ENCODE peak calls at places on chromosome 20, in six cellular contexts. L is fibroblast of the aortic adventitia, V is heart left ventricle, Z is psoas muscle, R is AG10803, H is HFF-Myc. Q is an unnamed sample.
A peak's percentile ranks its signal among the peaks of the same experiment; 100 is the strongest.

GRCh38 chr20:5065489-5066383 is 54.0 kb downstream of the PCNA start:
- DNase-seq in L (peak; percentile 98), V (no peak), Z (peak; percentile 75), R (peak; percentile 96), H (peak; percentile 74), Q (peak; percentile 98)

GRCh38 chr20:25586877-25587276 is 1.5 kb upstream of the NINL start:
- DNase-seq in L (no peak), V (no peak), Z (no peak), R (peak; percentile 16), H (no peak), Q (no peak)

GRCh38 chr20:37704955-37705354 is 11.1 kb downstream of the CTNNBL1 start:
- DNase-seq in L (no peak), V (no peak), Z (no peak), R (no peak), H (no peak), Q (no peak)

GRCh38 chr20:40741507-40742106 is 52.6 kb upstream of the MAFB start:
- DNase-seq in L (peak; percentile 44), V (peak; percentile 26), Z (peak; percentile 27), R (peak; percentile 45), H (no peak), Q (peak; percentile 23)

GRCh38 chr20:325043-325888 is at the start of gene SOX12:
- DNase-seq in L (peak; percentile 85), V (peak; percentile 97), Z (peak; percentile 97), R (peak; percentile 89), H (no peak), Q (peak; percentile 92)

GRCh38 chr20:49905415-49906091 is 9.8 kb downstream of the SPATA2 start:
- DNase-seq in L (no peak), V (no peak), Z (no peak), R (no peak), H (no peak), Q (no peak)

GRCh38 chr20:4750381-4750780 is 28.7 kb downstream of the PRND start:
- DNase-seq in L (no peak), V (no peak), Z (no peak), R (no peak), H (no peak), Q (no peak)

GRCh38 chr20:42483694-42484303 is 705.9 kb downstream of the PTPRT start:
- DNase-seq in L (no peak), V (no peak), Z (no peak), R (no peak), H (no peak), Q (no peak)

GRCh38 chr20:300345-300744 is 3.0 kb downstream of the ZCCHC3 start:
- DNase-seq in L (no peak), V (no peak), Z (no peak), R (no peak), H (no peak), Q (no peak)

GRCh38 chr20:32570401-32571190 is 14.5 kb downstream of the NOL4L start:
- DNase-seq in L (no peak), V (no peak), Z (no peak), R (no peak), H (no peak), Q (no peak)
- TF ChIP-seq CTCF in L (no peak), V (no peak), Z (no peak), R (no peak), H (no peak), Q (no peak)

DNA sequence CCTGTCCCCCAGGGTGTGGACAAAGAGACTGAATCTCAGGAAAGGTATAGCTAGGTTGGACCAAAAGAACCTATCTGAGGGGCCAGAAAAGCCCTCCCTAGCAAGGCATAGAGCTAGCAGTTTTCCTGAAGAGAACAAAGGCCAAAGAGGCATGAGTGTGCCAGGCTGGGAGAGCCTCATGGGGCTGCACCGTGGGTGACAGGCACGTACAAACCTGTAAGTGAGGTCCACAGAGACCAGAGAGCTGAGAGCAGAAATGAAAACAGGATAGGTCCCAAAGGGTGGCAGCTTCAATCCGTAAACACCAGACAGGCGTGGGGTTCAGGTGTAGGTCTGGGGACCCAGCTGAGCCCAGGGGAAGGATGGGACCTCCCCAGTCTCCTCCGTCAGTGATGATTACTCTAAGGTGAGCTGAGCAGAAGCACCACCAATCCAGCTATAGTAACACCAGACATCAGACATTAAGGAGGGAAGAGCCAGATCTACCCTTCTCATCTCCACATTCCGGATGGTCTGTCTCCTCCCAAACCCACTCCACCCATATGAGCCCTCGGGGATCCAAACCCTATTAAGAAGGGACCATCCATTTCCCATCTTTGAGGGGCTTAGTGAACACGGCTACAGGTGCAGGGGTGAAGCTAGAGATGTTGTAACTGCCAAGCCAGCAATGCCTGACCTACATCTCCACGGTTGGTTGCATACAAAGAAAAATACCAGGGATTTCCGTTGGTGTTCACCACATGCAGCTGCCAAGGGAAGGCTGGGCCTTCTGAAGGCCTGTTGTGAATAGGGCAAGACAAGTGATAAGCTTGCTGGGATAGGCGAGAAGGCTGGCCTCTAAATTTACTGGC is 38.3 kb downstream of the BCL2L1 start:
- DNase-seq in L (no peak), V (no peak), Z (no peak), R (no peak), H (no peak), Q (no peak)
- TF ChIP-seq CTCF in L (no peak), V (no peak), Z (no peak), R (no peak), H (no peak), Q (no peak)

GRCh38 chr20:9427430-9427829 is 87.0 kb upstream of the LAMP5 start:
- DNase-seq in L (no peak), V (no peak), Z (no peak), R (no peak), H (no peak), Q (no peak)

GRCh38 chr20:9422335-9422734 is 92.1 kb upstream of the LAMP5 start:
- DNase-seq in L (no peak), V (no peak), Z (no peak), R (no peak), H (no peak), Q (no peak)

GRCh38 chr20:9427977-9428607 is 86.3 kb upstream of the LAMP5 start:
- DNase-seq in L (peak; percentile 11), V (no peak), Z (no peak), R (peak; percentile 40), H (no peak), Q (no peak)
- TF ChIP-seq CTCF in L (no peak), V (no peak), Z (no peak), R (no peak), H (no peak), Q (no peak)

DNA sequence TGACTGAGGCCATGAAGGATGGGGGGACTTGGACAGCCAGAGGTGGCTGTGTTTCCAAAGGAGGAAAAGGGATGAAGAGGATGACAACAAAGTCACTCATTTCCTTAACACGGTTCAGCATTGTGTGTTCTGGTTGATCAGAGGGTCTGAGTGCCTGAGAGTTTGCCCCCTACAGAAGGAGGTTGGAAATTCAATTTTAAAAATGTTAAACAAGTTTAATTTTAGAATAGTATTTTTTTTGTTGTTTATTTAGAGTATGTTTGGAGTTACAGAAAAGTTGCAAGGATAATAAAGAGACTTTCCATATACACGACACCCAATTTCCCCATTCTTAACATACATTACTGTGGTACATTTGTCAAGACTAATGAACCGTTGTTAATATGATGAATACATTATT is 10.3 kb upstream of the VAPB start:
- DNase-seq in L (no peak), V (no peak), Z (no peak), R (no peak), H (no peak), Q (no peak)
- TF ChIP-seq CTCF in L (peak; percentile 27), V (no peak), Z (no peak), R (peak; percentile 20), H (peak; percentile 19), Q (no peak)

GRCh38 chr20:7237251-7237650 is 469.8 kb downstream of the BMP2 start:
- DNase-seq in L (peak; percentile 67), V (no peak), Z (no peak), R (no peak), H (no peak), Q (no peak)
- TF ChIP-seq CTCF in L (no peak), V (no peak), Z (no peak), R (no peak), H (no peak), Q (no peak)

GRCh38 chr20:47173596-47174216 is 182.8 kb downstream of the ZMYND8 start:
- DNase-seq in L (no peak), V (no peak), Z (no peak), R (no peak), H (no peak), Q (no peak)
- TF ChIP-seq CTCF in L (no peak), V (no peak), Z (no peak), R (no peak), H (no peak), Q (peak; percentile 24)

GRCh38 chr20:44643596-44644383 is 7.7 kb downstream of the ADA start:
- DNase-seq in L (peak; percentile 54), V (peak; percentile 70), Z (peak; percentile 76), R (peak; percentile 79), H (peak; percentile 59), Q (peak; percentile 67)
- TF ChIP-seq CTCF in L (no peak), V (no peak), Z (no peak), R (no peak), H (no peak), Q (no peak)

DNA sequence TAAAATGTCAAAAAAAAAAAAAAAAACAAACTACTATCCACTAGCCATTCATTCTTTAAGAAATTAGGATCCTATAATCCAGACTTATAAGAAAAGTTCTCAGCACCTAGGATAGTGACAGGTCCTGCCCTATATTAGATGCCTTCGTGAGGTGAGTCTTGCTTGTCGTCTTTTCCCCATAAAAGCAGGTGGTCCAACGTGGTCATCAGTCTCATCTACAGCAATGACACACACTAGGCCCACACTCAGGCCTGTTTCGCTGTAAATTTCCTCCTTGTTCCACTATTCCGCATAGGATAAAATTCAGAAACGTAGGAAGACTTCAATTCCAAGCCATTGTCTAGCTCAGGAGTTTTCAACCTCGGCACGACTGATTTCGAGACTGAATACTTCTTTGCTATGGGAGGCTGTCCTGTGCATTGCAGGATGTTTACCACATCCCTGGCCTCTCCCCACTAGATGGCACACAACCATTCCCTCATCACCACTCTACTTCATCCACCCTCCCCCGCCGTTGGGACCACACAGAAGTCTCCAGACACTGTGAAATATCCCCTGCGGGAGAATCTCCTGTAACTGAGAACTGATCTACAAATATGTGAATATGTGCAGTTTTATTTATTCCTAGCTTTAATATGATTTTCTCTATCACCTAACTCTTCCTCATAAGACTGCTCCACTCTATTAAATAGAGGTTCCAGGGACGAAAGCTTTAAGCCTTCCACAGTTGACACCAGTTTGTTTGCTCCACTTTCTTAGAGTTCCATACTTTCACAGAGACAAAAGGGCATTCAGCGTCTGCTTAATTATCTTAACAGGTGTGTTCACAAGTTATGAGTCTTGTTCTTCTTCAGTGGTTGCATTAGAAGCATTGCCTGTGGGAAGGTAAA is 346.3 kb downstream of the BMP2 start:
- DNase-seq in L (peak; percentile 59), V (peak; percentile 52), Z (peak; percentile 14), R (peak; percentile 11), H (peak; percentile 15), Q (no peak)
- TF ChIP-seq CTCF in L (peak; percentile 67), V (peak; percentile 48), Z (peak; percentile 16), R (peak; percentile 54), H (peak; percentile 54), Q (no peak)

GRCh38 chr20:8829232-8829631 is 239.7 kb upstream of the PLCB4 start:
- DNase-seq in L (no peak), V (no peak), Z (no peak), R (no peak), H (no peak), Q (no peak)
- TF ChIP-seq CTCF in L (no peak), V (no peak), Z (no peak), R (no peak), H (peak; percentile 21), Q (peak; percentile 67)

Q was measured in HFFc6.